ENCODE peak calls at places on chromosomes 5 and 9, in five cellular contexts. J, T, X, K and Y are unnamed samples.

GRCh38 chr5:99379187-99379586 is 450.4 kb upstream of the CHD1 start:
- DNase-seq in J (no peak), T (no peak), X (no peak), K (no peak), Y (no peak)

GRCh38 chr9:6414291-6414690 is 1.3 kb downstream of the UHRF2 start:
- DNase-seq in J (peak), T (peak), X (peak), K (no peak), Y (peak)

GRCh38 chr5:141121563-141121962 is at the start of gene PCDHB4:
- DNase-seq in J (no peak), T (peak), X (peak), K (peak), Y (no peak)

GRCh38 chr5:32522429-32523143 is 62.8 kb upstream of the SUB1 start:
- DNase-seq in J (peak), T (no peak), X (no peak), K (no peak), Y (peak)

GRCh38 chr5:1179383-1179715 is 22.0 kb upstream of the SLC6A19 start:
- DNase-seq in J (no peak), T (no peak), X (no peak), K (no peak), Y (no peak)

GRCh38 chr5:125085797-125086505 is 339.5 kb upstream of the ZNF608 start:
- DNase-seq in J (no peak), T (no peak), X (no peak), K (no peak), Y (no peak)

GRCh38 chr9:95116002-95116819 is 201.3 kb downstream of the FANCC start:
- DNase-seq in J (no peak), T (no peak), X (no peak), K (no peak), Y (no peak)

GRCh38 chr5:148615644-148616283 is 38.6 kb downstream of the HTR4 start:
- DNase-seq in J (peak), T (no peak), X (peak), K (no peak), Y (peak)

GRCh38 chr5:56625577-56625976 is 189.8 kb upstream of the MAP3K1 start:
- DNase-seq in J (peak), T (peak), X (peak), K (no peak), Y (peak)

GRCh38 chr5:111973946-111974345 is 217.0 kb upstream of the NREP start:
- DNase-seq in J (no peak), T (no peak), X (no peak), K (no peak), Y (no peak)

GRCh38 chr9:126842977-126843799 is 17.3 kb upstream of the ZBTB34 start:
- DNase-seq in J (no peak), T (peak), X (peak), K (no peak), Y (no peak)

DNA sequence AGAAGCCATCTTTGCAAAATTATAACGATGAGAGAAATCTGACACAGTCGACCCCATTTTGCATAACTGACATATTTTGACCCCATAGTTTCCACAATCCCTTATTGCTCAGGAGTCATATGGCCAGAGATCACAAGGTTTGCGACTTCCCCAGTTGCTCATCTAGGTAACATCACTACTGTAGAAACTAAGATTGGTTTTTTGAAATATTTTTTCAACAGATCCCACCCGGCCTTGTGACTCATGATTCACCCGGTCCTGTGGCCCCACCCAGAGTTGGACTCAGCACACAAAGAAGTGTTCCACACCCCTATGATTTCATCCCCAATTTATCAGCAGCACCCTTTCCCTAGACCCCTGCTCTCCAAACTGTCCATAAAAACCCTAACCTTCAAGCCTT is 50.2 kb downstream of the TIMD4 start:
- DNase-seq in J (no peak), T (no peak), X (no peak), K (no peak), Y (no peak)
- H3K4me2 ChIP-seq in J (no peak), T (no peak), X (no peak), K (peak), Y (no peak)

GRCh38 chr5:73197637-73198257 is 24.8 kb downstream of the TMEM174 start:
- DNase-seq in J (no peak), T (no peak), X (no peak), K (no peak), Y (no peak)
- H3K4me2 ChIP-seq in J (no peak), T (no peak), X (no peak), K (no peak), Y (no peak)

GRCh38 chr5:36881304-36881703 is 4.7 kb downstream of the NIPBL start:
- DNase-seq in J (no peak), T (no peak), X (no peak), K (no peak), Y (no peak)
- H3K4me2 ChIP-seq in J (no peak), T (no peak), X (peak), K (no peak), Y (no peak)

GRCh38 chr5:83469075-83469474 is 2.5 kb upstream of the VCAN start:
- DNase-seq in J (no peak), T (no peak), X (no peak), K (no peak), Y (no peak)
- H3K4me2 ChIP-seq in J (no peak), T (no peak), X (no peak), K (no peak), Y (no peak)

GRCh38 chr5:178381921-178382688 is 149.5 kb upstream of the PHYKPL start:
- DNase-seq in J (no peak), T (no peak), X (no peak), K (no peak), Y (no peak)

GRCh38 chr5:178380541-178381074 is 148.0 kb upstream of the PHYKPL start:
- DNase-seq in J (no peak), T (no peak), X (no peak), K (no peak), Y (no peak)

GRCh38 chr5:178382689-178383276 is 150.2 kb upstream of the PHYKPL start:
- DNase-seq in J (no peak), T (no peak), X (no peak), K (no peak), Y (no peak)

GRCh38 chr5:178380086-178380485 is 147.5 kb upstream of the PHYKPL start:
- DNase-seq in J (no peak), T (no peak), X (no peak), K (no peak), Y (no peak)

DNA sequence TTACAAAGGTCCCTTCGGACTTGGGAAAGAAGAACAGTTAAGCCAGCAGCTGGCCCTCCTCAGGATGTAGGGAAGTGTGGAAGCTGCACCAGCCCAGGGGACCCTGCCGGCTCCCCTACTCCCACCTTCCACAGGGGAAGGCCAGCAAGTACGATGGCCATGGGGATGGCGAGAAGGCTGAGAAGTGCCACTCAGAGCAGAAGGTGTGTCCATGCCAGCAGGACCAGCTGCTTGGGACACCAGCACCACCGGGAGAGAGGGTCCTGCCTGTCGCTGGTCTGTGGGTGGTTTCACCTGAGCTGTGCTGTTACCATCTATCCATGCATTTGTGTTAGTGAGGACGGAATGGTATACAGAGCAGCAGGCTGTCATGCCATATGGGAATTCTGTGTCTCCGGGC is 148.6 kb upstream of the PHYKPL start:
- DNase-seq in J (no peak), T (no peak), X (no peak), K (no peak), Y (no peak)
- H3K4me2 ChIP-seq in J (no peak), T (no peak), X (no peak), K (no peak), Y (no peak)

DNA sequence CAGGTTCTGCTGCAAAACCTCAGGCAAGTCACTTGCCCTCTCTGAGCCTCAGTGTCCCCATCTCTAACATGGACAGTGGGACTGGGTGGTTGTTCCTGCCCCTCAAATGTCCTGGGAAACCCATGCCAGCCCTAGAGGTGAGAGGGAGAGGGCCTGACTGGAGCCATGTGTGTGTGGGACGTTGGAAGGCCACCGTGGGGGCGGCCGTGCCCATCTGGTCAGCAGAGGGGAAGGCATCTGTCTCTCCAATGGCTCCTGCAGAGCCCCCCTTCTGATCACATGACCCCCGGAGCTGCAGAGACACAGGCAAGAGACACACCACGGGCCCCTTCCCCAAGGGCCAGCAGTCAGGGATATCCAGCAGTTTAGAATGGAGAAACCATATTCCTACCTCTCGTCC is 1.7 kb downstream of the DNM1 start:
- DNase-seq in J (no peak), T (no peak), X (no peak), K (no peak), Y (no peak)
- H3K4me2 ChIP-seq in J (no peak), T (no peak), X (no peak), K (peak), Y (peak)

GRCh38 chr9:35566417-35566816 is 38.6 kb upstream of the TESK1 start:
- DNase-seq in J (no peak), T (no peak), X (no peak), K (no peak), Y (peak)

GRCh38 chr9:35569206-35569605 is 35.9 kb upstream of the TESK1 start:
- DNase-seq in J (no peak), T (no peak), X (no peak), K (no peak), Y (no peak)

GRCh38 chr9:35571113-35571512 is 33.9 kb upstream of the TESK1 start:
- DNase-seq in J (no peak), T (no peak), X (no peak), K (no peak), Y (no peak)

GRCh38 chr9:35570709-35571108 is 34.4 kb upstream of the TESK1 start:
- DNase-seq in J (no peak), T (no peak), X (no peak), K (no peak), Y (no peak)

GRCh38 chr9:35568196-35568595 is 36.9 kb upstream of the TESK1 start:
- DNase-seq in J (no peak), T (no peak), X (no peak), K (no peak), Y (no peak)
- H3K4me2 ChIP-seq in J (no peak), T (no peak), X (no peak), K (no peak), Y (no peak)

DNA sequence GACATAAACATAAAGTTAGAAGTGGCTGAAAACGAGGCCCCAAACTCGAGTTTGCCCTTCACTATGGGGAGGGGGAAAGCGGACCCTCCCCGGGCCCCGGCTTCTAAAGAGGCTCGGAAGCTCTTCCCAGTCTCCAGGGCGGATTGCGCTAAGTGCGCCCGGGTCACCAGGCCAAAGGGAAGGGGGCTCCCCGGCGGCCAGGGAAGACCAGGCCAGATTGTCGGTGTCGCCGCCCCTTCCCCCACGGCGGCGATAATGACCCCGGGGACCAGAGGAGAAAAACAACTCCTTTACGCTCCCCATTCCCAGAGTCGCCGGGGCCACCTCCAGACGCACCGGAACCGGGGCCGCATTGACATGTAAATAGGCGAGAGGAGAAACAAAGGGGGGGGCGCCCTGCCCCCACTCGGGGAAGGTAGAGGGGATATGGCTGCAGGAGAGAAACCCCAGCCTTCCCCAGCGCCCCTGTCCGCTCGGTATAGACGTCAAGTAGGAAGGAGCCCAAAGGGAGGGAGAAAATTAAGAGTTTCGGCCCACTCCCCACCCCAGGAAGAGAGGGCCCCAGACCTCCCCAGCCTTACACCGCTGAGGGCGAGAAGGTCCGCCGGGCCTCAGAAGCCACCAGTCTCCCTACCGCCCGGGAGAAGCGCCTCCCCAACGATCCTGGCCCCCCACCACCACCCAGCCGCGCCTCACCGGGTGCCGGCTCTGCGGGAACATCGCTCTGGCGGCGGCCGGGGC is 1.7 kb downstream of the TLE1 start:
- DNase-seq in J (no peak), T (peak), X (peak), K (peak), Y (no peak)
- H3K4me2 ChIP-seq in J (peak), T (peak), X (peak), K (peak), Y (peak)

GRCh38 chr5:2996248-2996647 is 244.8 kb upstream of the IRX2 start:
- DNase-seq in J (no peak), T (no peak), X (no peak), K (no peak), Y (no peak)

GRCh38 chr5:2996687-2997086 is 245.2 kb upstream of the IRX2 start:
- DNase-seq in J (no peak), T (no peak), X (no peak), K (no peak), Y (no peak)

GRCh38 chr5:2995667-2996066 is 244.2 kb upstream of the IRX2 start:
- DNase-seq in J (no peak), T (no peak), X (no peak), K (no peak), Y (no peak)

GRCh38 chr5:2993771-2994170 is 242.3 kb upstream of the IRX2 start:
- DNase-seq in J (no peak), T (no peak), X (no peak), K (no peak), Y (no peak)

DNA sequence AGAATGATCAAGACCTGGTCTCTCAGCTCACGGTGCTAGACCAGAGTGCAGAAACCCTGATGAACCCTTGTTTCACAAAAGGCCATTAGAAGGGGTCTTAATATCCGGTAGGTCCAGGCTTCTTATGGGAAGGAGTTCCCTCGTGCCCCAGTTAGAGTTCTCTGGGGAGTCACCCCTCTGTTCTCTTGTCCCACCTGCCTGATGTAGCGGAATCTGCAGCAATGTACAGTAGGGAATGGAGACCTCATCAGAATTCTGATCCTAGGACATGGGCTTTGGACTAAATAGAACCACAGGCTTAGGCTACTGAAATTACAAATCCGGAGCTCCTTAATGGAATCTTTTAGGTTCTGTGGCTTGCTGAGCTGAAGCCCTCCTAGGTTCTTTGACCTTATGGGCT is 243.6 kb upstream of the IRX2 start:
- DNase-seq in J (no peak), T (no peak), X (no peak), K (no peak), Y (no peak)
- H3K4me2 ChIP-seq in J (no peak), T (no peak), X (no peak), K (no peak), Y (no peak)